ENCODE peak calls at places on chromosomes 1 and 21, in eight cellular contexts. One of them, this sample, is unnamed.

GRCh38 chr21:40631201-40631600 is 215.8 kb downstream of the DSCAM start:
- DNase-seq in left ventricle myocardium inferior: no peak
- DNase-seq in fibroblast of lung: peak
- DNase-seq in Calu3: no peak
- DNase-seq in neural progenitor cell: no peak
- DNase-seq in T-helper 2 cell: no peak
- DNase-seq in neural crest cell: no peak
- DNase-seq in MCF 10A: no peak
- DNase-seq in this sample: no peak

GRCh38 chr1:176102700-176103244 is 104.3 kb downstream of the COP1 start:
- DNase-seq in left ventricle myocardium inferior: no peak
- DNase-seq in fibroblast of lung: peak
- DNase-seq in Calu3: no peak
- DNase-seq in neural progenitor cell: no peak
- DNase-seq in T-helper 2 cell: no peak
- DNase-seq in neural crest cell: no peak
- DNase-seq in MCF 10A: no peak
- DNase-seq in this sample: no peak

GRCh38 chr1:119226880-119227279 is 86.4 kb upstream of the WARS2 start:
- DNase-seq in left ventricle myocardium inferior: no peak
- DNase-seq in fibroblast of lung: no peak
- DNase-seq in Calu3: no peak
- DNase-seq in neural progenitor cell: peak
- DNase-seq in T-helper 2 cell: no peak
- DNase-seq in neural crest cell: no peak
- DNase-seq in MCF 10A: no peak
- DNase-seq in this sample: no peak

GRCh38 chr1:203225054-203225453 is 4.4 kb downstream of the CHIT1 start:
- DNase-seq in left ventricle myocardium inferior: no peak
- DNase-seq in fibroblast of lung: no peak
- DNase-seq in Calu3: no peak
- DNase-seq in neural progenitor cell: no peak
- DNase-seq in T-helper 2 cell: no peak
- DNase-seq in neural crest cell: no peak
- DNase-seq in MCF 10A: no peak
- DNase-seq in this sample: no peak

GRCh38 chr1:178262101-178262500 is 168.2 kb downstream of the RASAL2 start:
- DNase-seq in left ventricle myocardium inferior: no peak
- DNase-seq in fibroblast of lung: peak
- DNase-seq in Calu3: peak
- DNase-seq in neural progenitor cell: peak
- DNase-seq in T-helper 2 cell: no peak
- DNase-seq in neural crest cell: no peak
- DNase-seq in MCF 10A: no peak
- DNase-seq in this sample: no peak

GRCh38 chr1:7538849-7539771 is 232.0 kb upstream of the VAMP3 start:
- DNase-seq in left ventricle myocardium inferior: no peak
- DNase-seq in fibroblast of lung: no peak
- DNase-seq in Calu3: no peak
- DNase-seq in neural progenitor cell: no peak
- DNase-seq in T-helper 2 cell: no peak
- DNase-seq in neural crest cell: no peak
- DNase-seq in MCF 10A: peak
- DNase-seq in this sample: no peak

GRCh38 chr1:230270185-230270939 is 155.8 kb downstream of the PGBD5 start:
- DNase-seq in left ventricle myocardium inferior: no peak
- DNase-seq in fibroblast of lung: peak
- DNase-seq in Calu3: no peak
- DNase-seq in neural progenitor cell: no peak
- DNase-seq in T-helper 2 cell: no peak
- DNase-seq in neural crest cell: no peak
- DNase-seq in MCF 10A: no peak
- DNase-seq in this sample: no peak

GRCh38 chr1:1333551-1334241 is 2.6 kb downstream of the TAS1R3 start:
- DNase-seq in left ventricle myocardium inferior: no peak
- DNase-seq in fibroblast of lung: no peak
- DNase-seq in Calu3: no peak
- DNase-seq in neural progenitor cell: no peak
- DNase-seq in T-helper 2 cell: no peak
- DNase-seq in neural crest cell: no peak
- DNase-seq in MCF 10A: no peak
- DNase-seq in this sample: no peak

GRCh38 chr21:36134820-36135390 is at the start of gene CBR3:
- DNase-seq in left ventricle myocardium inferior: peak
- DNase-seq in fibroblast of lung: peak
- DNase-seq in Calu3: peak
- DNase-seq in neural progenitor cell: peak
- DNase-seq in T-helper 2 cell: peak
- DNase-seq in neural crest cell: peak
- DNase-seq in MCF 10A: peak
- DNase-seq in this sample: no peak

GRCh38 chr1:212620293-212620692 is 11.7 kb downstream of the ATF3 start:
- DNase-seq in left ventricle myocardium inferior: no peak
- DNase-seq in fibroblast of lung: no peak
- DNase-seq in Calu3: no peak
- DNase-seq in neural progenitor cell: no peak
- DNase-seq in T-helper 2 cell: no peak
- DNase-seq in neural crest cell: no peak
- DNase-seq in MCF 10A: no peak
- DNase-seq in this sample: no peak

GRCh38 chr1:203325418-203326091 is 20.2 kb downstream of the BTG2 start:
- DNase-seq in left ventricle myocardium inferior: peak
- DNase-seq in fibroblast of lung: no peak
- DNase-seq in Calu3: no peak
- DNase-seq in neural progenitor cell: peak
- DNase-seq in T-helper 2 cell: no peak
- DNase-seq in neural crest cell: no peak
- DNase-seq in MCF 10A: no peak
- DNase-seq in this sample: no peak

GRCh38 chr1:223776075-223776814 is 63.9 kb downstream of the CAPN2 start:
- DNase-seq in left ventricle myocardium inferior: no peak
- DNase-seq in fibroblast of lung: peak
- DNase-seq in Calu3: peak
- DNase-seq in neural progenitor cell: no peak
- DNase-seq in T-helper 2 cell: no peak
- DNase-seq in neural crest cell: no peak
- DNase-seq in MCF 10A: peak
- DNase-seq in this sample: no peak

GRCh38 chr1:48851638-48852037 is 74.9 kb upstream of the BEND5 start:
- DNase-seq in left ventricle myocardium inferior: no peak
- DNase-seq in fibroblast of lung: peak
- DNase-seq in Calu3: no peak
- DNase-seq in neural progenitor cell: no peak
- DNase-seq in T-helper 2 cell: no peak
- DNase-seq in neural crest cell: no peak
- DNase-seq in MCF 10A: no peak
- DNase-seq in this sample: no peak

GRCh38 chr1:235624751-235625192 is 24.8 kb downstream of the GNG4 start:
- DNase-seq in left ventricle myocardium inferior: no peak
- DNase-seq in fibroblast of lung: peak
- DNase-seq in Calu3: no peak
- DNase-seq in neural progenitor cell: no peak
- DNase-seq in T-helper 2 cell: no peak
- DNase-seq in neural crest cell: no peak
- DNase-seq in MCF 10A: no peak
- DNase-seq in this sample: no peak

GRCh38 chr1:229192031-229192430 is 78.9 kb upstream of the RAB4A start:
- DNase-seq in left ventricle myocardium inferior: no peak
- DNase-seq in fibroblast of lung: peak
- DNase-seq in Calu3: no peak
- DNase-seq in neural progenitor cell: no peak
- DNase-seq in T-helper 2 cell: no peak
- DNase-seq in neural crest cell: no peak
- DNase-seq in MCF 10A: peak
- DNase-seq in this sample: no peak

GRCh38 chr1:94013331-94013925 is 104.2 kb upstream of the GCLM start:
- DNase-seq in left ventricle myocardium inferior: peak
- DNase-seq in fibroblast of lung: no peak
- DNase-seq in Calu3: no peak
- DNase-seq in neural progenitor cell: no peak
- DNase-seq in T-helper 2 cell: no peak
- DNase-seq in neural crest cell: no peak
- DNase-seq in MCF 10A: no peak
- DNase-seq in this sample: no peak

GRCh38 chr1:232066521-232066920 is 439.9 kb downstream of the DISC1 start:
- DNase-seq in left ventricle myocardium inferior: no peak
- DNase-seq in fibroblast of lung: no peak
- DNase-seq in Calu3: no peak
- DNase-seq in neural progenitor cell: no peak
- DNase-seq in T-helper 2 cell: no peak
- DNase-seq in neural crest cell: no peak
- DNase-seq in MCF 10A: no peak
- DNase-seq in this sample: no peak

This sample was measured in H9.